ENCODE peak calls at places on chromosomes 5 and 9, in ten cellular contexts. T, X, N, Y, Z, S, I, H, D and A are unnamed samples.

GRCh38 chr9:105681724-105682123 is 12.6 kb upstream of the TMEM38B start:
- DNase-seq in T (peak; percentile 62), X (peak; percentile 47), N (no peak), Y (no peak), Z (no peak), S (no peak), I (no peak), H (peak; percentile 50), D (no peak), A (no peak)

GRCh38 chr9:111298831-111299603 is 31.0 kb downstream of the OR2K2 start:
- DNase-seq in T (peak; percentile 73), X (peak; percentile 88), N (peak; percentile 36), Y (no peak), Z (peak; percentile 64), S (no peak), I (no peak), H (peak; percentile 62), D (peak; percentile 41), A (peak; percentile 87)

GRCh38 chr9:124855944-124856773 is 2.9 kb downstream of the WDR38 start:
- DNase-seq in T (peak; percentile 49), X (no peak), N (no peak), Y (no peak), Z (no peak), S (no peak), I (peak; percentile 77), H (no peak), D (peak; percentile 68), A (no peak)

GRCh38 chr9:32899181-32899580 is 102.2 kb downstream of the APTX start:
- DNase-seq in T (peak; percentile 30), X (no peak), N (no peak), Y (no peak), Z (no peak), S (no peak), I (no peak), H (no peak), D (no peak), A (no peak)

GRCh38 chr9:31027678-31028077 is 1356.8 kb upstream of the ACO1 start:
- DNase-seq in T (no peak), X (no peak), N (no peak), Y (no peak), Z (no peak), S (no peak), I (no peak), H (no peak), D (no peak), A (no peak)

GRCh38 chr5:132228241-132229035 is 785 bp upstream of the P4HA2 start:
- DNase-seq in T (no peak), X (no peak), N (no peak), Y (peak; percentile 46), Z (no peak), S (no peak), I (peak; percentile 71), H (no peak), D (no peak), A (no peak)

GRCh38 chr5:135740475-135740874 is 94.0 kb upstream of the SLC25A48 start:
- DNase-seq in T (no peak), X (no peak), N (no peak), Y (no peak), Z (no peak), S (no peak), I (no peak), H (no peak), D (no peak), A (no peak)

GRCh38 chr9:102631559-102631958 is 363.6 kb upstream of the CYLC2 start:
- DNase-seq in T (peak; percentile 29), X (no peak), N (no peak), Y (no peak), Z (no peak), S (no peak), I (no peak), H (no peak), D (no peak), A (no peak)

GRCh38 chr5:180053061-180053602 is 18.4 kb downstream of the RNF130 start:
- DNase-seq in T (no peak), X (no peak), N (no peak), Y (no peak), Z (no peak), S (no peak), I (no peak), H (no peak), D (no peak), A (no peak)

GRCh38 chr5:78269088-78269703 is 25.3 kb downstream of the AP3B1 start:
- DNase-seq in T (peak; percentile 34), X (peak; percentile 40), N (no peak), Y (no peak), Z (no peak), S (no peak), I (no peak), H (no peak), D (no peak), A (no peak)

GRCh38 chr5:16179936-16180788 is 571 bp upstream of the MARCHF11 start:
- DNase-seq in T (no peak), X (no peak), N (no peak), Y (no peak), Z (no peak), S (no peak), I (no peak), H (no peak), D (peak; percentile 52), A (no peak)

GRCh38 chr5:8057764-8058163 is 188.8 kb downstream of the MTRR start:
- DNase-seq in T (peak; percentile 25), X (peak; percentile 67), N (no peak), Y (no peak), Z (no peak), S (no peak), I (no peak), H (no peak), D (no peak), A (no peak)

GRCh38 chr9:1100945-1101344 is 50.8 kb downstream of the DMRT2 start:
- DNase-seq in T (peak; percentile 65), X (peak; percentile 28), N (peak; percentile 53), Y (no peak), Z (no peak), S (no peak), I (no peak), H (no peak), D (no peak), A (peak; percentile 77)

GRCh38 chr5:93658044-93658443 is 75.0 kb downstream of the NR2F1 start:
- DNase-seq in T (no peak), X (peak; percentile 34), N (no peak), Y (no peak), Z (no peak), S (no peak), I (no peak), H (no peak), D (no peak), A (no peak)

GRCh38 chr5:14298126-14298847 is 155.1 kb downstream of the TRIO start:
- DNase-seq in T (peak; percentile 51), X (peak; percentile 70), N (no peak), Y (no peak), Z (no peak), S (no peak), I (no peak), H (no peak), D (no peak), A (no peak)

GRCh38 chr5:14306415-14306814 is 163.3 kb downstream of the TRIO start:
- DNase-seq in T (no peak), X (no peak), N (no peak), Y (no peak), Z (no peak), S (no peak), I (no peak), H (no peak), D (no peak), A (no peak)

GRCh38 chr5:14299666-14300065 is 156.5 kb downstream of the TRIO start:
- DNase-seq in T (no peak), X (no peak), N (peak; percentile 23), Y (no peak), Z (no peak), S (no peak), I (no peak), H (no peak), D (peak; percentile 68), A (no peak)

GRCh38 chr5:14305045-14305444 is 161.9 kb downstream of the TRIO start:
- DNase-seq in T (peak; percentile 22), X (peak; percentile 94), N (no peak), Y (no peak), Z (no peak), S (no peak), I (no peak), H (peak; percentile 49), D (no peak), A (no peak)

DNA sequence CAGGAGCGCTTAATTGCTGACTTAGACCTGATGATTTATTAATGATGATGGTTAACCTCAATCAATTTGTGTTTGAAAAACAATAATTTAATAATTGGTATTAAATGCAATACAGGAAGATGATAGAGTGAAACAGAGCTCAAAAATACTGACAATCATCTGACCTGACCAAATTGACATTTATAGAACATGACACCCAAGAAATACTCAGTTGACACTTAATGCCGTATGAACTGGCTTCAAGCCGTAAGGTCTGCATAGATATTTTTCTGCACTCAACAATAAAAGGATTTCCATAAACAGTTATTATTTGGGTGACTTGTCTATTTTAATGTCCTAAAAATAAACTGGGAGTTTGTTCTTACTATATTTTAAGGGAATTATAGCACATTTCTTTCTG is 159.2 kb downstream of the TRIO start:
- DNase-seq in T (no peak), X (no peak), N (no peak), Y (no peak), Z (no peak), S (no peak), I (no peak), H (no peak), D (no peak), A (no peak)
- H3K4me1 ChIP-seq in T (peaks cover 11% of the 10 kb centered on the region), X (peaks cover 5% of the 10 kb centered on the region), N (peaks cover 13% of the 10 kb centered on the region), Y (no peaks in the 10 kb centered on the region), Z (no peaks in the 10 kb centered on the region), S (no peaks in the 10 kb centered on the region), I (no peaks in the 10 kb centered on the region), H (no peaks in the 10 kb centered on the region), D (peaks cover 22% of the 10 kb centered on the region), A (peaks cover 2% of the 10 kb centered on the region)

GRCh38 chr9:84271887-84272556 is 68.5 kb downstream of the SLC28A3 start:
- DNase-seq in T (no peak), X (peak; percentile 28), N (no peak), Y (no peak), Z (no peak), S (no peak), I (no peak), H (no peak), D (peak; percentile 18), A (no peak)
- H3K4me3 ChIP-seq in T (no peak overlapping the region), X (peak overlapping the region; percentile 44), N (peak overlapping the region; percentile 2), Y (peak overlapping the region; percentile 12), Z (peak overlapping the region; percentile 41), S (no peak overlapping the region), I (no peak overlapping the region), H (no peak overlapping the region), D (peak overlapping the region; percentile 44), A (peak overlapping the region; percentile 54)

GRCh38 chr9:130900701-130901497 is 4.3 kb upstream of the QRFP start:
- DNase-seq in T (no peak), X (no peak), N (no peak), Y (no peak), Z (no peak), S (no peak), I (no peak), H (no peak), D (no peak), A (no peak)
- H3K9me3 ChIP-seq in T (no peaks in the 10 kb centered on the region), X (no peaks in the 10 kb centered on the region), N (no peaks in the 10 kb centered on the region), Y (no peaks in the 10 kb centered on the region), Z (no peaks in the 10 kb centered on the region), S (no peaks in the 10 kb centered on the region), I (no peaks in the 10 kb centered on the region), H (no peaks in the 10 kb centered on the region), D (no peaks in the 10 kb centered on the region), A (no peaks in the 10 kb centered on the region)

DNA sequence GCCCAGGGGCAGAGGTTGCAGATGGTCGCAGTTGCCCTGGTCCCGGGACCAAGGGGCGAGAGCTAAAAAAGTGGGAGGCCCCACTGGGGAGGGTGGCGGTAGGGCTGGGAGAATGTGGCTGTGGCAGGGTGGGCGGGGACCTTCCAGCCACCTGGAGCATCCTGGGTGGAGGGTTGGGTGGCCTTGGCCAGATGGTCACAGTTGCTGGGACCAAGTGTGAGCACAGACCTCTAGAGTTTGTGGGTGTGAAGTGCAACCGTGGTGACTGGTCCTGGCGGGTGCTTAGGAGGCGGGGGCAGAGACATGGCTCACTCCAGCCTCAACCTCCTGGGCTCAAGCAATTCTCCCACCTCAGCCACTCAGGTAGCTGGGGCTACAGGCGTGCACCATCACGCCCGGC is 5.7 kb upstream of the TRAF2 start:
- DNase-seq in T (no peak), X (no peak), N (no peak), Y (no peak), Z (no peak), S (no peak), I (peak; percentile 64), H (no peak), D (no peak), A (no peak)
- H3K4me1 ChIP-seq in T (peaks cover 10% of the 10 kb centered on the region), X (peaks cover 3% of the 10 kb centered on the region), N (peaks cover 5% of the 10 kb centered on the region), Y (no peaks in the 10 kb centered on the region), Z (peaks cover 2% of the 10 kb centered on the region), S (peaks cover 32% of the 10 kb centered on the region), I (peaks cover 46% of the 10 kb centered on the region), H (peaks cover 37% of the 10 kb centered on the region), D (peaks cover 3% of the 10 kb centered on the region), A (no peaks in the 10 kb centered on the region)